ENCODE peak calls at places on chromosomes 11 and 22, in ten cellular contexts. N, B, M, E, T, S, V, Z, P and G are unnamed samples.

GRCh38 chr11:108873938-108874337 is 209.1 kb downstream of the DDX10 start:
- DNase-seq in E (no peak), S (no peak), P (no peak), B (peak), N (no peak), M (no peak), T (no peak), Z (no peak), V (no peak), G (no peak)

GRCh38 chr11:64146036-64146943 is 19.6 kb downstream of the MACROD1 start:
- DNase-seq in N (peak), E (peak), M (no peak), T (peak), V (peak), Z (peak), P (peak), S (peak), B (peak), G (no peak)

GRCh38 chr11:131584694-131585592 is 214.5 kb downstream of the NTM start:
- DNase-seq in S (peak), N (no peak), T (no peak), P (no peak), B (no peak), M (peak), Z (no peak), E (peak), V (no peak), G (no peak)

GRCh38 chr11:99822846-99823565 is 802.3 kb downstream of the CNTN5 start:
- DNase-seq in Z (no peak), S (no peak), B (peak), M (no peak), N (peak), T (no peak), E (no peak), V (no peak), P (peak), G (no peak)

GRCh38 chr11:83975984-83976383 is 689.8 kb upstream of the CCDC90B start:
- DNase-seq in B (peak), T (no peak), M (no peak), N (no peak), V (no peak), S (no peak), P (no peak), Z (no peak), E (no peak), G (no peak)

GRCh38 chr11:10758959-10759358 is 7.9 kb downstream of the CTR9 start:
- DNase-seq in P (peak), T (no peak), Z (no peak), V (no peak), S (no peak), B (no peak), N (no peak), M (no peak), E (no peak), G (no peak)

GRCh38 chr22:27983361-27983791 is 64.3 kb upstream of the PITPNB start:
- DNase-seq in M (no peak), N (no peak), Z (no peak), V (no peak), E (no peak), P (no peak), S (no peak), T (no peak), B (no peak), G (no peak)

GRCh38 chr22:21683401-21683811 is 17.6 kb downstream of the PPIL2 start:
- DNase-seq in T (no peak), V (no peak), N (no peak), M (peak), E (no peak), B (no peak), S (no peak), P (no peak), Z (no peak), G (no peak)

GRCh38 chr11:76639621-76640020 is 30.9 kb downstream of the LRRC32 start:
- DNase-seq in M (no peak), T (no peak), P (no peak), N (no peak), Z (no peak), B (no peak), E (no peak), S (no peak), V (no peak), G (peak)

GRCh38 chr22:39825661-39826102 is 67.9 kb downstream of the ENTHD1 start:
- DNase-seq in V (no peak), E (no peak), Z (no peak), B (no peak), N (no peak), T (no peak), P (no peak), M (no peak), S (no peak), G (no peak)

GRCh38 chr11:35014352-35014751 is 97.9 kb downstream of the PDHX start:
- DNase-seq in N (no peak), P (peak), B (no peak), T (no peak), E (peak), Z (peak), M (no peak), V (no peak), S (no peak), G (no peak)

GRCh38 chr22:37731804-37732471 is 35.1 kb downstream of the TRIOBP start:
- DNase-seq in M (no peak), T (no peak), E (no peak), N (no peak), B (no peak), Z (no peak), P (no peak), S (no peak), V (peak), G (no peak)

GRCh38 chr11:2211113-2211971 is 39.7 kb upstream of the TH start:
- DNase-seq in N (peak), V (peak), T (no peak), M (peak), P (no peak), Z (no peak), E (no peak), B (no peak), S (peak), G (no peak)

GRCh38 chr22:29030016-29030617 is 31.5 kb downstream of the C22orf31 start:
- DNase-seq in B (peak), V (peak), S (no peak), E (peak), N (no peak), M (no peak), P (peak), Z (peak), T (no peak), G (no peak)

GRCh38 chr11:62169448-62169847 is 20.6 kb upstream of the SCGB1D1 start:
- DNase-seq in S (no peak), E (no peak), T (no peak), V (no peak), Z (no peak), M (peak), P (no peak), N (no peak), B (no peak), G (no peak)

GRCh38 chr11:77064648-77065217 is 2.0 kb upstream of the CAPN5 start:
- DNase-seq in T (no peak), P (no peak), N (no peak), M (no peak), S (no peak), E (no peak), V (no peak), B (no peak), Z (no peak), G (no peak)

GRCh38 chr11:45163956-45164575 is 17.6 kb downstream of the PRDM11 start:
- DNase-seq in E (no peak), T (no peak), V (no peak), P (no peak), S (no peak), N (no peak), M (peak), Z (no peak), B (peak), G (no peak)

GRCh38 chr11:86818466-86819282 is 18.3 kb downstream of the PRSS23 start:
- DNase-seq in Z (peak), M (no peak), V (no peak), E (peak), B (peak), T (no peak), S (peak), N (peak), P (peak), G (no peak)

GRCh38 chr11:109421981-109422590 is at the start of gene C11orf87:
- DNase-seq in N (peak), M (peak), P (no peak), E (no peak), B (no peak), T (no peak), Z (no peak), S (peak), V (no peak), G (no peak)

GRCh38 chr11:61972796-61973602 is 5.6 kb upstream of the FTH1 start:
- DNase-seq in N (no peak), V (no peak), P (peak), Z (peak), M (no peak), B (peak), E (peak), S (no peak), T (no peak), G (no peak)

GRCh38 chr11:2732261-2732939 is 32.6 kb upstream of the KCNQ1OT1 start:
- DNase-seq in S (no peak), B (no peak), P (no peak), V (no peak), N (no peak), T (no peak), Z (no peak), E (no peak), M (peak), G (no peak)

GRCh38 chr11:128902515-128903066 is 11.4 kb downstream of the KCNJ5 start:
- DNase-seq in N (no peak), V (no peak), E (peak), S (no peak), Z (peak), M (no peak), P (peak), B (no peak), T (no peak), G (no peak)

GRCh38 chr11:133383689-133384088 is 148.6 kb downstream of the OPCML start:
- DNase-seq in N (no peak), Z (no peak), T (no peak), S (no peak), V (no peak), B (no peak), P (no peak), M (no peak), E (no peak), G (no peak)

GRCh38 chr11:12403122-12403994 is 26.0 kb downstream of the PARVA start:
- DNase-seq in S (no peak), N (no peak), B (no peak), M (no peak), P (peak), T (no peak), V (no peak), Z (no peak), E (no peak), G (no peak)

GRCh38 chr11:44564653-44565007 is 833 bp upstream of the CD82 start:
- DNase-seq in M (peak), E (peak), P (peak), N (peak), T (no peak), S (no peak), V (no peak), Z (peak), B (peak), G (peak)